ENCODE peak calls at places on chromosome 1, in four cellular contexts. Z is activated CD8-positive, alpha-beta memory T cell treated with anti-CD3 and anti-CD28 coated beads for 48 hours; V is heart left ventricle; W is cardiac muscle cell. U is an unnamed sample.

GRCh38 chr1:19035356-19036048 is 79.0 kb upstream of the IFFO2 start:
- DNase-seq in W (no peak), V (no peak), Z (no peak), U (no peak)

GRCh38 chr1:241808265-241808664 is 39.7 kb upstream of the EXO1 start:
- DNase-seq in Z (no peak), W (no peak), V (no peak), U (no peak)

GRCh38 chr1:235984041-235984820 is 80.7 kb downstream of the NID1 start:
- DNase-seq in Z (no peak), W (no peak), V (no peak), U (no peak)

GRCh38 chr1:86915737-86916235 is 1.4 kb downstream of the HS2ST1 start:
- DNase-seq in V (no peak), Z (no peak), W (no peak), U (no peak)

GRCh38 chr1:156898151-156898550 is 4.6 kb downstream of the PEAR1 start:
- DNase-seq in V (peak; percentile 71), W (no peak), Z (no peak), U (peak; percentile 75)

GRCh38 chr1:203525685-203526084 is 31.7 kb downstream of the OPTC start:
- DNase-seq in V (no peak), Z (no peak), W (no peak), U (no peak)

GRCh38 chr1:54998677-54999076 is at the start of gene BSND:
- DNase-seq in W (no peak), V (no peak), Z (no peak), U (no peak)

GRCh38 chr1:25197235-25197930 is 34.9 kb downstream of the SYF2 start:
- DNase-seq in Z (no peak), W (no peak), V (no peak), U (no peak)

GRCh38 chr1:92923664-92924063 is 37.6 kb downstream of the DIPK1A start:
- DNase-seq in V (no peak), W (no peak), Z (no peak), U (no peak)

GRCh38 chr1:117205368-117205767 is 5.4 kb downstream of the VTCN1 start:
- DNase-seq in Z (no peak), V (no peak), W (no peak), U (no peak)

U was measured in left cardiac atrium.